ENCODE peak calls at places on chromosomes 2 and 18, in five cellular contexts. S is NT2/D1, H is amniotic stem cell, O is fibroblast of villous mesenchyme, E is B cell. B is an unnamed sample.

GRCh38 chr2:19901201-19901457 is 654 bp downstream of the TTC32 start:
- DNase-seq in H (no peak), S (no peak), O (no peak), E (no peak), B (no peak)

GRCh38 chr2:70672990-70673647 is 94.9 kb downstream of the ADD2 start:
- DNase-seq in E (no peak), O (no peak), S (no peak), H (no peak), B (no peak)

GRCh38 chr2:160213511-160213910 is 13.4 kb upstream of the ITGB6 start:
- DNase-seq in H (no peak), E (no peak), S (no peak), O (no peak), B (no peak)

GRCh38 chr2:46410273-46411244 is 68.8 kb upstream of the TMEM247 start:
- DNase-seq in O (no peak), H (no peak), S (no peak), E (no peak), B (no peak)

GRCh38 chr2:107730898-107731297 is 95.8 kb upstream of the RGPD4 start:
- DNase-seq in H (no peak), E (no peak), O (peak; percentile 2), S (no peak), B (no peak)

GRCh38 chr18:41444943-41445342 is 510.1 kb upstream of the PIK3C3 start:
- DNase-seq in E (no peak), H (no peak), S (no peak), O (no peak), B (no peak)

GRCh38 chr2:144545787-144546186 is 25.9 kb upstream of the ZEB2 start:
- DNase-seq in H (no peak), E (no peak), O (no peak), S (no peak), B (no peak)

GRCh38 chr18:59052965-59053960 is 86.4 kb upstream of the SEC11C start:
- DNase-seq in E (no peak), O (peak; percentile 87), S (no peak), H (no peak), B (no peak)

GRCh38 chr2:237254369-237254861 is 159.5 kb downstream of the COL6A3 start:
- DNase-seq in O (peak; percentile 78), H (no peak), S (no peak), E (no peak), B (no peak)

GRCh38 chr2:43209204-43209717 is 17.1 kb downstream of the ZFP36L2 start:
- DNase-seq in H (no peak), E (no peak), S (no peak), O (no peak), B (no peak)

GRCh38 chr2:230129343-230129742 is 60.6 kb upstream of the SLC16A14 start:
- DNase-seq in E (no peak), S (no peak), H (no peak), O (peak; percentile 61), B (no peak)

GRCh38 chr2:201984800-201985525 is 48.7 kb upstream of the FZD7 start:
- DNase-seq in S (no peak), O (no peak), E (no peak), H (no peak), B (no peak)

GRCh38 chr18:10949655-10950054 is 199.7 kb downstream of the PIEZO2 start:
- DNase-seq in O (peak; percentile 15), E (no peak), H (no peak), S (no peak), B (no peak)

GRCh38 chr2:195898505-195898904 is 170.1 kb downstream of the DNAH7 start:
- DNase-seq in H (peak; percentile 91), S (no peak), O (peak; percentile 97), E (no peak), B (no peak)

GRCh38 chr18:77039196-77040140 is 93.1 kb downstream of the MBP start:
- DNase-seq in S (no peak), E (no peak), O (no peak), H (no peak), B (no peak)

GRCh38 chr2:119231975-119232665 is 8.5 kb downstream of the STEAP3 start:
- DNase-seq in E (no peak), O (no peak), H (no peak), S (no peak), B (peak; percentile 66)

GRCh38 chr18:78525364-78526111 is 454.1 kb upstream of the SALL3 start:
- DNase-seq in H (no peak), S (no peak), E (no peak), O (peak; percentile 1), B (no peak)

GRCh38 chr2:164815071-164815793 is 26.4 kb downstream of the COBLL1 start:
- DNase-seq in E (no peak), H (no peak), O (no peak), S (no peak), B (no peak)

GRCh38 chr2:240387669-240388358 is 47.6 kb upstream of the GPC1 start:
- DNase-seq in E (no peak), S (no peak), O (peak; percentile 92), H (peak; percentile 95), B (no peak)

GRCh38 chr2:235659767-235660322 is 166.0 kb downstream of the AGAP1 start:
- DNase-seq in S (no peak), O (peak; percentile 90), H (peak; percentile 66), E (no peak), B (no peak)

GRCh38 chr2:120939595-120940318 is 204.1 kb downstream of the GLI2 start:
- DNase-seq in H (peak; percentile 78), O (peak; percentile 94), S (no peak), E (no peak), B (no peak)

GRCh38 chr2:163142618-163143017 is 304.1 kb upstream of the KCNH7 start:
- DNase-seq in O (no peak), E (no peak), H (no peak), S (no peak), B (no peak)

GRCh38 chr18:39635966-39636365 is 2070.4 kb upstream of the CELF4 start:
- DNase-seq in E (no peak), O (no peak), H (no peak), S (no peak), B (no peak)

GRCh38 chr2:151973901-151974199 is 125.0 kb downstream of the CACNB4 start:
- DNase-seq in O (peak; percentile 17), H (no peak), E (no peak), S (no peak), B (no peak)

GRCh38 chr2:235660484-235661081 is 166.7 kb downstream of the AGAP1 start:
- DNase-seq in E (no peak), S (no peak), O (no peak), H (no peak), B (no peak)

GRCh38 chr18:40437517-40437916 is 1517.5 kb upstream of the PIK3C3 start:
- DNase-seq in H (no peak), S (no peak), E (no peak), O (no peak), B (no peak)

GRCh38 chr2:139218181-139218580 is 438.0 kb upstream of the NXPH2 start:
- DNase-seq in H (no peak), O (no peak), E (no peak), S (no peak), B (no peak)

GRCh38 chr2:105744909-105745853 is at the start of gene NCK2:
- DNase-seq in O (peak; percentile 48), H (no peak), E (peak; percentile 63), S (no peak), B (peak; percentile 61)

GRCh38 chr2:71600572-71600971 is 147.2 kb downstream of the DYSF start:
- DNase-seq in E (no peak), O (no peak), H (no peak), S (no peak), B (no peak)

GRCh38 chr2:8333177-8333831 is 348.6 kb upstream of the ID2 start:
- DNase-seq in E (no peak), S (no peak), O (no peak), H (no peak), B (no peak)

GRCh38 chr2:226354434-226354833 is 445.2 kb downstream of the IRS1 start:
- DNase-seq in S (no peak), O (peak; percentile 21), H (no peak), E (no peak), B (no peak)

GRCh38 chr2:160918909-160919503 is 241.2 kb upstream of the TANK start:
- DNase-seq in E (no peak), H (no peak), S (peak; percentile 54), O (peak; percentile 61), B (peak; percentile 45)

GRCh38 chr2:178322068-178322467 is 127.8 kb downstream of the OSBPL6 start:
- DNase-seq in E (no peak), H (no peak), O (no peak), S (no peak), B (no peak)

GRCh38 chr2:130336150-130336876 is 6.4 kb upstream of the IMP4 start:
- DNase-seq in E (no peak), H (no peak), S (no peak), O (no peak), B (no peak)

GRCh38 chr2:30914456-30914855 is 107.2 kb upstream of the CAPN13 start:
- DNase-seq in O (no peak), E (no peak), S (no peak), H (no peak), B (no peak)

GRCh38 chr2:123546348-123546747 is 478.7 kb upstream of the CNTNAP5 start:
- DNase-seq in S (no peak), H (no peak), E (no peak), O (no peak), B (no peak)

GRCh38 chr2:55877101-55877500 is 46.5 kb downstream of the EFEMP1 start:
- DNase-seq in E (no peak), H (no peak), S (no peak), O (no peak), B (no peak)